ENCODE peak calls at places on chromosomes 6 and 20, in nine cellular contexts. One of them, this sample, is unnamed.

GRCh38 chr20:62804021-62804631 is 509 bp upstream of the OGFR start:
- DNase-seq in ELF-1: no peak
- DNase-seq in activated T-helper 2 cell treated with anti-CD3 and anti-CD28 coated beads, Interferon-gamma antibody, Interleukin-2, Interleukin-4, amounts not matched to agents 10 μg/mL and 5 μg/mL and 100 μg/mL, durations not matched to agents 14 hours and 24 hours and 36 hours: no peak
- DNase-seq in NCI-H2171: no peak
- DNase-seq in HTR-8/SVneo: peak
- DNase-seq in stimulated activated CD8-positive, alpha-beta memory T cell treated with anti-CD3 and anti-CD28 coated beads, Interleukin-4, amount 100 ng/mL, for 1 hour: no peak
- DNase-seq in NCI-H69: no peak
- DNase-seq in cardiac muscle cell: no peak
- DNase-seq in NCI-H1436: peak
- DNase-seq in this sample: no peak

GRCh38 chr20:35506872-35507638 is 22.4 kb downstream of the C20orf173 start:
- DNase-seq in activated T-helper 2 cell treated with anti-CD3 and anti-CD28 coated beads, Interferon-gamma antibody, Interleukin-2, Interleukin-4, amounts not matched to agents 10 μg/mL and 5 μg/mL and 100 μg/mL, durations not matched to agents 14 hours and 24 hours and 36 hours: no peak
- DNase-seq in HTR-8/SVneo: no peak
- DNase-seq in NCI-H1436: no peak
- DNase-seq in NCI-H69: no peak
- DNase-seq in cardiac muscle cell: no peak
- DNase-seq in NCI-H2171: no peak
- DNase-seq in stimulated activated CD8-positive, alpha-beta memory T cell treated with anti-CD3 and anti-CD28 coated beads, Interleukin-4, amount 100 ng/mL, for 1 hour: no peak
- DNase-seq in ELF-1: no peak
- DNase-seq in this sample: no peak

GRCh38 chr20:34581341-34582189 is 23.0 kb downstream of the MAP1LC3A start:
- DNase-seq in NCI-H69: peak
- DNase-seq in NCI-H2171: no peak
- DNase-seq in stimulated activated CD8-positive, alpha-beta memory T cell treated with anti-CD3 and anti-CD28 coated beads, Interleukin-4, amount 100 ng/mL, for 1 hour: no peak
- DNase-seq in cardiac muscle cell: no peak
- DNase-seq in NCI-H1436: no peak
- DNase-seq in activated T-helper 2 cell treated with anti-CD3 and anti-CD28 coated beads, Interferon-gamma antibody, Interleukin-2, Interleukin-4, amounts not matched to agents 10 μg/mL and 5 μg/mL and 100 μg/mL, durations not matched to agents 14 hours and 24 hours and 36 hours: no peak
- DNase-seq in HTR-8/SVneo: no peak
- DNase-seq in ELF-1: peak
- DNase-seq in this sample: no peak

GRCh38 chr6:165718486-165718885 is 55.4 kb upstream of the PDE10A start:
- DNase-seq in stimulated activated CD8-positive, alpha-beta memory T cell treated with anti-CD3 and anti-CD28 coated beads, Interleukin-4, amount 100 ng/mL, for 1 hour: no peak
- DNase-seq in HTR-8/SVneo: no peak
- DNase-seq in NCI-H69: no peak
- DNase-seq in ELF-1: no peak
- DNase-seq in activated T-helper 2 cell treated with anti-CD3 and anti-CD28 coated beads, Interferon-gamma antibody, Interleukin-2, Interleukin-4, amounts not matched to agents 10 μg/mL and 5 μg/mL and 100 μg/mL, durations not matched to agents 14 hours and 24 hours and 36 hours: no peak
- DNase-seq in NCI-H1436: no peak
- DNase-seq in NCI-H2171: no peak
- DNase-seq in cardiac muscle cell: no peak
- DNase-seq in this sample: no peak

GRCh38 chr20:31682927-31683326 is 39.7 kb downstream of the BCL2L1 start:
- DNase-seq in NCI-H2171: no peak
- DNase-seq in activated T-helper 2 cell treated with anti-CD3 and anti-CD28 coated beads, Interferon-gamma antibody, Interleukin-2, Interleukin-4, amounts not matched to agents 10 μg/mL and 5 μg/mL and 100 μg/mL, durations not matched to agents 14 hours and 24 hours and 36 hours: no peak
- DNase-seq in stimulated activated CD8-positive, alpha-beta memory T cell treated with anti-CD3 and anti-CD28 coated beads, Interleukin-4, amount 100 ng/mL, for 1 hour: no peak
- DNase-seq in ELF-1: no peak
- DNase-seq in NCI-H69: peak
- DNase-seq in HTR-8/SVneo: no peak
- DNase-seq in NCI-H1436: no peak
- DNase-seq in cardiac muscle cell: no peak
- DNase-seq in this sample: no peak

GRCh38 chr6:31972709-31973350 is 892 bp upstream of the DXO start:
- DNase-seq in activated T-helper 2 cell treated with anti-CD3 and anti-CD28 coated beads, Interferon-gamma antibody, Interleukin-2, Interleukin-4, amounts not matched to agents 10 μg/mL and 5 μg/mL and 100 μg/mL, durations not matched to agents 14 hours and 24 hours and 36 hours: no peak
- DNase-seq in stimulated activated CD8-positive, alpha-beta memory T cell treated with anti-CD3 and anti-CD28 coated beads, Interleukin-4, amount 100 ng/mL, for 1 hour: no peak
- DNase-seq in NCI-H1436: no peak
- DNase-seq in NCI-H2171: no peak
- DNase-seq in cardiac muscle cell: no peak
- DNase-seq in NCI-H69: no peak
- DNase-seq in HTR-8/SVneo: no peak
- DNase-seq in ELF-1: no peak
- DNase-seq in this sample: no peak

GRCh38 chr6:146833157-146833556 is 234.4 kb downstream of the ADGB start:
- DNase-seq in NCI-H69: no peak
- DNase-seq in NCI-H1436: no peak
- DNase-seq in activated T-helper 2 cell treated with anti-CD3 and anti-CD28 coated beads, Interferon-gamma antibody, Interleukin-2, Interleukin-4, amounts not matched to agents 10 μg/mL and 5 μg/mL and 100 μg/mL, durations not matched to agents 14 hours and 24 hours and 36 hours: no peak
- DNase-seq in ELF-1: no peak
- DNase-seq in stimulated activated CD8-positive, alpha-beta memory T cell treated with anti-CD3 and anti-CD28 coated beads, Interleukin-4, amount 100 ng/mL, for 1 hour: no peak
- DNase-seq in NCI-H2171: no peak
- DNase-seq in cardiac muscle cell: no peak
- DNase-seq in HTR-8/SVneo: no peak
- DNase-seq in this sample: no peak

GRCh38 chr6:37648465-37649330 is 49.0 kb downstream of the MDGA1 start:
- DNase-seq in stimulated activated CD8-positive, alpha-beta memory T cell treated with anti-CD3 and anti-CD28 coated beads, Interleukin-4, amount 100 ng/mL, for 1 hour: no peak
- DNase-seq in cardiac muscle cell: peak
- DNase-seq in NCI-H2171: no peak
- DNase-seq in ELF-1: peak
- DNase-seq in HTR-8/SVneo: no peak
- DNase-seq in NCI-H69: no peak
- DNase-seq in activated T-helper 2 cell treated with anti-CD3 and anti-CD28 coated beads, Interferon-gamma antibody, Interleukin-2, Interleukin-4, amounts not matched to agents 10 μg/mL and 5 μg/mL and 100 μg/mL, durations not matched to agents 14 hours and 24 hours and 36 hours: peak
- DNase-seq in NCI-H1436: no peak
- DNase-seq in this sample: no peak

GRCh38 chr6:80548496-80548895 is 442.0 kb downstream of the BCKDHB start:
- DNase-seq in NCI-H69: no peak
- DNase-seq in stimulated activated CD8-positive, alpha-beta memory T cell treated with anti-CD3 and anti-CD28 coated beads, Interleukin-4, amount 100 ng/mL, for 1 hour: no peak
- DNase-seq in ELF-1: no peak
- DNase-seq in NCI-H2171: no peak
- DNase-seq in HTR-8/SVneo: no peak
- DNase-seq in activated T-helper 2 cell treated with anti-CD3 and anti-CD28 coated beads, Interferon-gamma antibody, Interleukin-2, Interleukin-4, amounts not matched to agents 10 μg/mL and 5 μg/mL and 100 μg/mL, durations not matched to agents 14 hours and 24 hours and 36 hours: no peak
- DNase-seq in cardiac muscle cell: no peak
- DNase-seq in NCI-H1436: no peak
- DNase-seq in this sample: no peak

GRCh38 chr20:23857954-23858565 is 21.5 kb downstream of the CST5 start:
- DNase-seq in stimulated activated CD8-positive, alpha-beta memory T cell treated with anti-CD3 and anti-CD28 coated beads, Interleukin-4, amount 100 ng/mL, for 1 hour: no peak
- DNase-seq in activated T-helper 2 cell treated with anti-CD3 and anti-CD28 coated beads, Interferon-gamma antibody, Interleukin-2, Interleukin-4, amounts not matched to agents 10 μg/mL and 5 μg/mL and 100 μg/mL, durations not matched to agents 14 hours and 24 hours and 36 hours: no peak
- DNase-seq in NCI-H69: no peak
- DNase-seq in ELF-1: no peak
- DNase-seq in NCI-H2171: peak
- DNase-seq in HTR-8/SVneo: no peak
- DNase-seq in cardiac muscle cell: no peak
- DNase-seq in NCI-H1436: no peak
- DNase-seq in this sample: no peak

GRCh38 chr6:15524736-15525401 is 138.0 kb downstream of the DTNBP1 start:
- DNase-seq in HTR-8/SVneo: no peak
- DNase-seq in cardiac muscle cell: no peak
- DNase-seq in NCI-H69: no peak
- DNase-seq in stimulated activated CD8-positive, alpha-beta memory T cell treated with anti-CD3 and anti-CD28 coated beads, Interleukin-4, amount 100 ng/mL, for 1 hour: no peak
- DNase-seq in NCI-H2171: no peak
- DNase-seq in NCI-H1436: no peak
- DNase-seq in ELF-1: no peak
- DNase-seq in activated T-helper 2 cell treated with anti-CD3 and anti-CD28 coated beads, Interferon-gamma antibody, Interleukin-2, Interleukin-4, amounts not matched to agents 10 μg/mL and 5 μg/mL and 100 μg/mL, durations not matched to agents 14 hours and 24 hours and 36 hours: no peak
- DNase-seq in this sample: no peak

This sample was measured in A549.